ENCODE peak calls at places on chromosomes 1 and 21, in six cellular contexts. D is AG09309, X is IMR-90, B is prostate gland, O is coronary artery, H is cardiac fibroblast. C is an unnamed sample.
A peak's percentile ranks its signal among the peaks of the same experiment; 100 is the strongest.

GRCh38 chr1:193831465-193831864 is 645.1 kb upstream of the B3GALT2 start:
- DNase-seq in D (no peak), X (no peak), B (no peak), O (no peak), H (no peak), C (no peak)

GRCh38 chr1:154793674-154794073 is 76.4 kb downstream of the KCNN3 start:
- DNase-seq in D (no peak), X (no peak), B (no peak), O (no peak), H (no peak), C (no peak)

GRCh38 chr1:54302951-54303843 is 103.0 kb downstream of the SSBP3 start:
- DNase-seq in D (no peak), X (no peak), B (no peak), O (no peak), H (no peak), C (no peak)

GRCh38 chr1:239587066-239587465 is 200.7 kb downstream of the CHRM3 start:
- DNase-seq in D (no peak), X (no peak), B (no peak), O (no peak), H (no peak), C (no peak)

GRCh38 chr1:181424786-181425403 is 58.4 kb upstream of the CACNA1E start:
- DNase-seq in D (peak; percentile 2), X (peak; percentile 58), B (peak; percentile 67), O (no peak), H (peak; percentile 73), C (peak; percentile 23)

GRCh38 chr1:39576016-39576657 is 453 bp downstream of the PABPC4 start:
- DNase-seq in D (no peak), X (no peak), B (peak; percentile 5), O (no peak), H (peak; percentile 9), C (no peak)

GRCh38 chr1:155158991-155159390 is 14.1 kb downstream of the KRTCAP2 start:
- DNase-seq in D (no peak), X (no peak), B (no peak), O (peak; percentile 40), H (no peak), C (no peak)

GRCh38 chr1:22471078-22471477 is 19.4 kb downstream of the ZBTB40 start:
- DNase-seq in D (peak; percentile 51), X (peak; percentile 54), B (no peak), O (no peak), H (peak; percentile 11), C (no peak)

GRCh38 chr21:36718951-36719501 is 20.1 kb downstream of the SIM2 start:
- DNase-seq in D (no peak), X (no peak), B (peak; percentile 34), O (no peak), H (no peak), C (no peak)

DNA sequence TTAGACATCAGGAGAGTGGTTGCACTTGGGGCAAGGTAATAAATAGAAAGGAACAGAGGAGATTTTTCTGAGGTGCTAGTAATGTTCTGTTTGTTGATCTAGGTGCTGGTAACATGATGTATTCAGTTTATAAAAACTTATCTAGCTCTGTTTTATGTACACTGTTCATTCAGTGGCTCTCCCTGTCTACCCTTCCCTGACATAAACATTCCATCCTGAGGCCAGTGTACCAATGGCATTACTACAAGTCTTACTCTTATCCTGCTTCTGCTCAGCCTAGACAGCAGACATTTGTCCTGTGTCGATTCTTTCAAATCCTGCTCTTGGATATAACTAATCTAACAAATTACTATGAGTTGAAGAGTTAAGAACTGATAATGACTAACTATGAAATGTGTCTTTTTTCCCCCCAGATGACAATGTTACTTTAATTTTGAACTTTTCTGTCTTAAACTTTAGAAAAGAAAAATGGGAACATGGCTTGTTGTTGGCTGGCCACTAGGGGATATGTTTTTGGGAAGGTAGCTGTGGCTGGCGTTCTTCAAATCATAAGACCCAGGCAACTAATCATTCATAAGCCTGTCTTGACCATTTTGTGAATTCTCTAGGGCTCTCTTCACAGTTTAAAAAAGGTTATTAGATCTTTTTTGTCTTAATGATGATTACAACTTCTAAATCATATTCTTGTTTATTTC is 390.9 kb downstream of the PBX1 start:
- DNase-seq in D (no peak), X (no peak), B (no peak), O (no peak), H (no peak), C (no peak)
- TF ChIP-seq CTCF in D (no peak), X (no peak), B (no peak), O (no peak), H (no peak), C (no peak)

GRCh38 chr21:14589855-14590563 is 43.9 kb upstream of the SAMSN1 start:
- DNase-seq in D (no peak), X (no peak), B (no peak), O (no peak), H (no peak), C (no peak)

GRCh38 chr21:14591277-14591876 is 45.3 kb upstream of the SAMSN1 start:
- DNase-seq in D (no peak), X (no peak), B (no peak), O (no peak), H (peak; percentile 67), C (no peak)

GRCh38 chr21:14595449-14595848 is 49.3 kb upstream of the SAMSN1 start:
- DNase-seq in D (no peak), X (no peak), B (no peak), O (no peak), H (no peak), C (no peak)

GRCh38 chr21:14594967-14595366 is 48.9 kb upstream of the SAMSN1 start:
- DNase-seq in D (no peak), X (no peak), B (no peak), O (no peak), H (no peak), C (no peak)

GRCh38 chr21:14591882-14592281 is 45.8 kb upstream of the SAMSN1 start:
- DNase-seq in D (no peak), X (no peak), B (no peak), O (no peak), H (peak; percentile 95), C (no peak)
- TF ChIP-seq CTCF in D (no peak), X (no peak), B (no peak), O (no peak), H (no peak), C (no peak)

GRCh38 chr1:8211620-8212442 is 106.1 kb upstream of the SLC45A1 start:
- DNase-seq in D (peak; percentile 95), X (peak; percentile 99), B (no peak), O (no peak), H (peak; percentile 99), C (no peak)
- TF ChIP-seq CTCF in D (no peak), X (no peak), B (no peak), O (no peak), H (no peak), C (no peak)

DNA sequence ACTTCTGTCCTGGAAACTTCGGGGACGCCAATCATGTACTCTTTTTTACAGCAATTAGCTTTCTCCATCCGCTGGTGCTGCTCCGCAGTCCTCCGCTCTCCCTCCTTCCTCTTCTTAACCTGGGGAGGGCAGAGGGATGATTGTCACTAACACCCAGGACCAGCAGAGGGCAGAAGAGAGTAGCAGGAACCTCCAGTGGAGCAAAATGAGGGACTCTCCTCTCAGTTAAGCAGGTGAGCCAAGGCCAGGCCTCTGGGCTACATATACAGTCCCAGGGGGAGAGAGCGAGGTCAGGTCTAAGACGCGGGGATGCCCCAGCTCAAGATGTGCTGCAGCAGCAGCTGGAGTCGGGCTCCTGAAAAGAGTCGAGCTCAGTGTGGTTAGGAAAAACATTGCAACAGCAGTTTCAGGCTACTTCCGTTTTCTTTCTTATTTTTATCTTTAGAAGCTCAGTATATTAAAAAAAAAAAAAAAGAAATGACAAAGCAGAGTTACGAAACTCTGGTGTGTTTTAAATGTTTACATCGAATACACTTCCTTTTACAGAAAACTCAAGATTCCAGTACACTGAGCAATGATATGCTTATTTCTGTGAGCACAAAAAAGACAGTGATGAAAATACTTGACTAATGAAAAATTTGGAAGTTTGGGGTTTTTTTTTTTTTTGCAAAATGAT is 25.7 kb upstream of the NLRP3 start:
- DNase-seq in D (peak; percentile 32), X (peak; percentile 75), B (peak; percentile 66), O (peak; percentile 81), H (peak; percentile 87), C (peak; percentile 39)
- TF ChIP-seq CTCF in D (peak; percentile 91), X (peak; percentile 82), B (peak; percentile 76), O (peak; percentile 81), H (peak; percentile 97), C (peak; percentile 94)

GRCh38 chr1:15837931-15838330 is 9.6 kb upstream of the SPEN start:
- DNase-seq in D (no peak), X (no peak), B (no peak), O (no peak), H (no peak), C (no peak)

GRCh38 chr1:15836772-15837669 is 10.5 kb upstream of the SPEN start:
- DNase-seq in D (no peak), X (no peak), B (no peak), O (no peak), H (no peak), C (no peak)

GRCh38 chr1:15835205-15835740 is 12.2 kb upstream of the SPEN start:
- DNase-seq in D (no peak), X (no peak), B (no peak), O (no peak), H (no peak), C (no peak)

GRCh38 chr1:15835741-15836510 is 11.6 kb upstream of the SPEN start:
- DNase-seq in D (peak; percentile 95), X (peak; percentile 99), B (peak; percentile 99), O (peak; percentile 99), H (peak; percentile 100), C (peak; percentile 86)

GRCh38 chr1:15838721-15839120 is 8.8 kb upstream of the SPEN start:
- DNase-seq in D (no peak), X (no peak), B (no peak), O (no peak), H (no peak), C (no peak)
- TF ChIP-seq CTCF in D (no peak), X (no peak), B (no peak), O (no peak), H (no peak), C (no peak)

DNA sequence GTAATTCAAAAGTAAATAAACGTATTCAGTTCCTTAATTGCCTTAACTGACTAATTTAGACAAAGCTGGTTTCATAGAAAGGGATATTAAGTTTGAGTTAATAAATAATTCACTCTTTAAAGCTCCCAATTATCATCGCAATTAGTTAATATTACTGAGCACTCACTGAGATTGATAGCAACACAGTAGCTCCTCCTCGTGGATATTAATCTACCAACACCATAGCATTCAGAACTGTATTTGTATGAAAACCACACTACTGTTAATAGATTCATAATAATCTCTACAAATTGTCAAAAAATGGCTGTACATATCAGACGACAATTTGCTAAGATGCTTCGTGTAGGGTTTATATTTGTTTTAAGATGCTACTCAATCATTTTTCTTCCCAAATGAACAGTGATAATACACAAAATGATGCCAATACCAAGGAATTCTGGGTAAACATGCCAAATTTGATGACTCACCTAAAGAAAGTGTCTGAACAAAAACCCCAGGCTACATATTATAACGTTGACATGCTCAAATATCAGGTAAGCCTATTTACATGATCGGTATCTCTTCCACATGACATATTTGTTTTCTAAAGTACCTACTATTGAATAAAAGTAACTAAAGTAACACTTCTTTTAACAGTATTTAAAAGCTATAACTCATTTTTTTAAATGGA is 18.8 kb upstream of the DYNLT5 start:
- DNase-seq in D (no peak), X (no peak), B (no peak), O (no peak), H (peak; percentile 56), C (no peak)
- TF ChIP-seq CTCF in D (no peak), X (no peak), B (no peak), O (no peak), H (no peak), C (peak; percentile 52)